ENCODE peak calls at places on chromosomes 5 and 9, in four cellular contexts. T, U, O and C are unnamed samples.

GRCh38 chr5:67297376-67297775 is 100.8 kb upstream of the CD180 start:
- DNase-seq in O (no peak), U (no peak), T (no peak), C (no peak)

GRCh38 chr9:130955947-130956621 is 17.0 kb upstream of the FIBCD1 start:
- DNase-seq in T (no peak), U (no peak), O (no peak), C (no peak)

GRCh38 chr5:53733853-53734252 is 173.4 kb downstream of the NDUFS4 start:
- DNase-seq in U (no peak), T (no peak), O (no peak), C (no peak)

GRCh38 chr9:101791938-101792337 is 53.5 kb upstream of the GRIN3A start:
- DNase-seq in O (peak), T (no peak), U (peak), C (peak)

GRCh38 chr5:22593592-22593991 is 259.6 kb downstream of the CDH12 start:
- DNase-seq in U (no peak), O (no peak), T (no peak), C (no peak)

GRCh38 chr5:136200130-136200529 is 7.2 kb upstream of the SMIM32 start:
- DNase-seq in O (no peak), T (no peak), U (no peak), C (no peak)

GRCh38 chr9:93159601-93160418 is 24.1 kb upstream of the WNK2 start:
- DNase-seq in U (no peak), O (peak), T (peak), C (peak)

GRCh38 chr9:86604741-86605140 is 250.5 kb upstream of the TUT7 start:
- DNase-seq in O (no peak), U (no peak), T (peak), C (no peak)

GRCh38 chr5:140312067-140312790 is 9.3 kb upstream of the PFDN1 start:
- DNase-seq in U (no peak), O (peak), T (peak), C (no peak)

GRCh38 chr9:109109962-109110325 is 9.8 kb downstream of the TMEM245 start:
- DNase-seq in O (peak), U (no peak), T (peak), C (no peak)

GRCh38 chr9:109409998-109410397 is 88.1 kb downstream of the PTPN3 start:
- DNase-seq in T (no peak), U (no peak), O (no peak), C (peak)

GRCh38 chr5:163586431-163587033 is 81.1 kb downstream of the MAT2B start:
- DNase-seq in T (peak), O (peak), U (no peak), C (no peak)

GRCh38 chr5:115398726-115399125 is 102.3 kb upstream of the CCDC112 start:
- DNase-seq in U (no peak), T (peak), O (peak), C (no peak)

GRCh38 chr9:34143116-34143515 is 16.6 kb upstream of the DCAF12 start:
- DNase-seq in T (no peak), U (no peak), O (no peak), C (no peak)

GRCh38 chr5:98977723-98978122 is 48.9 kb upstream of the CHD1 start:
- DNase-seq in T (no peak), U (no peak), O (no peak), C (no peak)

GRCh38 chr9:135617538-135617900 is 21.8 kb downstream of the GLT6D1 start:
- DNase-seq in T (no peak), U (no peak), O (no peak), C (no peak)

GRCh38 chr9:86767373-86767772 is 179.9 kb downstream of the GAS1 start:
- DNase-seq in U (no peak), O (peak), T (peak), C (no peak)

GRCh38 chr5:155299342-155300006 is 285.9 kb downstream of the KIF4B start:
- DNase-seq in O (no peak), T (no peak), U (no peak), C (no peak)

GRCh38 chr9:100714372-100715099 is 136.7 kb downstream of the CAVIN4 start:
- DNase-seq in T (peak), O (peak), U (peak), C (peak)

GRCh38 chr5:59533730-59534108 is 359.8 kb downstream of the PDE4D start:
- DNase-seq in U (no peak), T (no peak), O (no peak), C (no peak)

GRCh38 chr9:133845659-133845947 is 107.5 kb upstream of the SARDH start:
- DNase-seq in U (no peak), O (no peak), T (no peak), C (no peak)

GRCh38 chr9:4530375-4530774 is 40.1 kb downstream of the SLC1A1 start:
- DNase-seq in U (no peak), O (peak), T (no peak), C (no peak)

GRCh38 chr9:127347831-127348699 is 48.9 kb upstream of the SLC2A8 start:
- DNase-seq in U (no peak), O (peak), T (peak), C (no peak)

GRCh38 chr9:117771162-117771561 is 67.0 kb downstream of the TLR4 start:
- DNase-seq in U (no peak), T (no peak), O (no peak), C (no peak)

GRCh38 chr5:39578887-39579497 is 154.2 kb upstream of the DAB2 start:
- DNase-seq in U (no peak), O (peak), T (peak), C (no peak)

GRCh38 chr9:126160067-126160853 is 166.4 kb upstream of the MVB12B start:
- DNase-seq in O (no peak), U (no peak), T (no peak), C (no peak)

GRCh38 chr9:7129391-7129790 is 371.6 kb downstream of the KDM4C start:
- DNase-seq in T (no peak), U (no peak), O (no peak), C (no peak)

GRCh38 chr5:116830079-116830478 is 255.5 kb upstream of the SEMA6A start:
- DNase-seq in U (no peak), T (no peak), O (no peak), C (no peak)

GRCh38 chr5:174056064-174056842 is 10.7 kb downstream of the NSG2 start:
- DNase-seq in U (no peak), T (no peak), O (no peak), C (no peak)

GRCh38 chr9:93209576-93210323 is 25.8 kb downstream of the WNK2 start:
- DNase-seq in T (no peak), U (no peak), O (no peak), C (no peak)

GRCh38 chr9:121984726-121985402 is 108.2 kb downstream of the TTLL11 start:
- DNase-seq in T (peak), U (no peak), O (peak), C (no peak)

GRCh38 chr9:126907058-126907457 is 7.5 kb upstream of the RALGPS1 start:
- DNase-seq in O (no peak), U (no peak), T (no peak), C (no peak)

GRCh38 chr5:1315018-1315708 is 20.3 kb upstream of the TERT start:
- DNase-seq in U (no peak), O (no peak), T (no peak), C (no peak)

GRCh38 chr5:131795128-131795719 is 1.6 kb downstream of the FNIP1 start:
- DNase-seq in T (no peak), O (no peak), U (no peak), C (no peak)

GRCh38 chr9:131382850-131383729 is 10.8 kb upstream of the PRRC2B start:
- DNase-seq in T (peak), U (peak), O (peak), C (no peak)

GRCh38 chr5:1568201-1568979 is 44.6 kb upstream of the LPCAT1 start:
- DNase-seq in U (peak), O (peak), T (peak), C (no peak)

GRCh38 chr9:107489144-107489673 is 360 bp downstream of the KLF4 start:
- DNase-seq in O (no peak), U (no peak), T (no peak), C (no peak)

GRCh38 chr5:90940227-90940995 is 381.8 kb downstream of the ADGRV1 start:
- DNase-seq in T (peak), U (peak), O (peak), C (peak)